ENCODE peak calls at places on chromosomes 6 and 20, in five cellular contexts. P is endothelial cell of umbilical vein, R is A549, E is choroid plexus epithelial cell, V is lung. Q is an unnamed sample.

GRCh38 chr6:79421707-79422484 is 115.3 kb downstream of the LCA5 start:
- DNase-seq in P (peak), R (peak), E (peak), V (no peak), Q (peak)

GRCh38 chr6:155040154-155040553 is 45.0 kb downstream of the TIAM2 start:
- DNase-seq in P (no peak), R (no peak), E (no peak), V (no peak), Q (no peak)

GRCh38 chr6:135257641-135258405 is 76.7 kb downstream of the MYB start:
- DNase-seq in P (no peak), R (no peak), E (peak), V (no peak), Q (no peak)

GRCh38 chr20:43583982-43584432 is 6.7 kb upstream of the IFT52 start:
- DNase-seq in P (no peak), R (no peak), E (peak), V (peak), Q (peak)

GRCh38 chr20:22379472-22379871 is 204.9 kb downstream of the FOXA2 start:
- DNase-seq in P (no peak), R (peak), E (peak), V (no peak), Q (peak)

GRCh38 chr20:15768370-15768741 is 804.9 kb downstream of the KIF16B start:
- DNase-seq in P (no peak), R (no peak), E (no peak), V (no peak), Q (no peak)

GRCh38 chr20:24289737-24290481 is 179.5 kb upstream of the SYNDIG1 start:
- DNase-seq in P (no peak), R (no peak), E (peak), V (no peak), Q (no peak)

GRCh38 chr6:154731296-154732218 is 1.7 kb upstream of the SCAF8 start:
- DNase-seq in P (no peak), R (no peak), E (no peak), V (no peak), Q (no peak)

GRCh38 chr20:1942486-1943266 is 47.5 kb downstream of the SIRPA start:
- DNase-seq in P (no peak), R (no peak), E (no peak), V (no peak), Q (no peak)

GRCh38 chr6:17871169-17871479 is 116.3 kb downstream of the KIF13A start:
- DNase-seq in P (no peak), R (no peak), E (no peak), V (no peak), Q (no peak)

GRCh38 chr6:22828179-22829062 is 259.1 kb downstream of the HDGFL1 start:
- DNase-seq in P (peak), R (peak), E (peak), V (peak), Q (peak)

GRCh38 chr20:2604506-2604835 is 48.0 kb upstream of the NOP56 start:
- DNase-seq in P (no peak), R (no peak), E (no peak), V (no peak), Q (no peak)

GRCh38 chr6:35391240-35391968 is 49.0 kb downstream of the PPARD start:
- DNase-seq in P (peak), R (peak), E (peak), V (no peak), Q (peak)

GRCh38 chr20:51631011-51631950 is 88.8 kb upstream of the NFATC2 start:
- DNase-seq in P (peak), R (peak), E (peak), V (peak), Q (peak)

GRCh38 chr20:5569021-5569420 is 181.2 kb upstream of the SHLD1 start:
- DNase-seq in P (peak), R (peak), E (peak), V (no peak), Q (peak)
- TF ChIP-seq CTCF in P (peak), R (peak), E (peak), V (no peak), Q (peak)

GRCh38 chr20:50487397-50487796 is 22.8 kb upstream of the PTPN1 start:
- DNase-seq in P (no peak), R (no peak), E (no peak), V (no peak), Q (no peak)

GRCh38 chr20:50488236-50488806 is 21.9 kb upstream of the PTPN1 start:
- DNase-seq in P (no peak), R (no peak), E (peak), V (no peak), Q (no peak)

GRCh38 chr20:50481741-50482140 is 28.4 kb upstream of the PTPN1 start:
- DNase-seq in P (no peak), R (no peak), E (no peak), V (no peak), Q (no peak)

GRCh38 chr20:50482396-50482890 is 27.7 kb upstream of the PTPN1 start:
- DNase-seq in P (no peak), R (no peak), E (no peak), V (no peak), Q (no peak)

GRCh38 chr20:50484271-50484976 is 25.8 kb upstream of the PTPN1 start:
- DNase-seq in P (no peak), R (no peak), E (no peak), V (no peak), Q (peak)
- H3K4me3 ChIP-seq in P (no peak), R (no peak), E (no peak), V (no peak), Q (peak)

GRCh38 chr6:119121367-119121766 is 42.9 kb upstream of the FAM184A start:
- DNase-seq in P (no peak), R (no peak), E (no peak), V (no peak), Q (no peak)

GRCh38 chr6:119119989-119120388 is 41.5 kb upstream of the FAM184A start:
- DNase-seq in P (no peak), R (no peak), E (peak), V (no peak), Q (peak)

GRCh38 chr6:119110601-119111548 is 32.4 kb upstream of the FAM184A start:
- DNase-seq in P (peak), R (peak), E (peak), V (peak), Q (peak)

GRCh38 chr6:119112856-119113530 is 34.5 kb upstream of the FAM184A start:
- DNase-seq in P (no peak), R (no peak), E (no peak), V (no peak), Q (peak)

GRCh38 chr6:119116712-119117281 is 38.3 kb upstream of the FAM184A start:
- DNase-seq in P (peak), R (no peak), E (no peak), V (no peak), Q (no peak)
- TF ChIP-seq CTCF in P (peak), R (no peak), E (peak), V (no peak), Q (peak)

GRCh38 chr6:44245391-44245911 is 1.4 kb upstream of the HSP90AB1 start:
- DNase-seq in P (no peak), R (no peak), E (no peak), V (no peak), Q (no peak)
- H3K4me3 ChIP-seq in P (no peak), R (peak), E (peak), V (no peak), Q (peak)

GRCh38 chr20:20837574-20838021 is 125.2 kb upstream of the RALGAPA2 start:
- DNase-seq in P (peak), R (peak), E (peak), V (peak), Q (peak)
- TF ChIP-seq CTCF in P (peak), R (peak), E (peak), V (peak), Q (peak)

GRCh38 chr20:18497603-18498002 is 578 bp upstream of the RBBP9 start:
- DNase-seq in P (no peak), R (no peak), E (no peak), V (no peak), Q (no peak)
- H3K4me3 ChIP-seq in P (no peak), R (no peak), E (no peak), V (no peak), Q (no peak)

DNA sequence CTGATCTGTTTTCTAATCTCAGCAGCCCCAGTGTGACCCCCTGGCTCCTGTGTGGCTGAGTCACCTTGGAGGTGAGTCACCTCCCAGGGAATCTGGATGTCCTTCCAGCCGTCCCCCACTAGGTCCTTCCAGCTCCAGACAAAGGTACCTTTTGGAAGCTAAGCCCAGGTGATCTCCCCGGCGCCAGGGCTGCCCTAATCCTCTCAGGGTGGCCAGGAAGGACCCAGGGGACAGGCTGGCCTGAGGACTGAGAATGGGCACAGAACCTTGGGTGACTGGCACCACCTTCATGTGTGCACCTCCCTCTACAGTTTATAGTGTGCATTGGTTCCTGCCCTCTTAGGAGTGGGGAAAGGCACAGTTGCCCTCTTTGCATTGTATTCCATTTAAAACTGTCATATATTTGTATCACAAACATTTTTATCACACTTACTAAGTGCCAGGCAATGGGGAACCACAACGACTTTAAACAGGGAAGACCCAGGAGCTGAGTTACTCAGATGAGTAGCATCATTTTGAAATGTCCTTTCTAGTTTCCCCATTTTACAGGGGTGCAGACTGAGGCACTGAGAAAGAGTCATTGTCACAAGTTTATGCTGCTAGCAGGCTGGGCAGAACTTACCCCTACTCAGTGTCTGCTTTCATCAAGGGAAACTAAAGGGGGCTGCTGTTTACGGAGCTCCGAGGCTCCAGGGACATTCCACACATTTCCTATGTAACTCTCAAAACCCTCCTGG is 2.6 kb upstream of the BPIFB4 start:
- DNase-seq in P (no peak), R (no peak), E (peak), V (no peak), Q (no peak)
- TF ChIP-seq CTCF in P (peak), R (no peak), E (peak), V (no peak), Q (no peak)

DNA sequence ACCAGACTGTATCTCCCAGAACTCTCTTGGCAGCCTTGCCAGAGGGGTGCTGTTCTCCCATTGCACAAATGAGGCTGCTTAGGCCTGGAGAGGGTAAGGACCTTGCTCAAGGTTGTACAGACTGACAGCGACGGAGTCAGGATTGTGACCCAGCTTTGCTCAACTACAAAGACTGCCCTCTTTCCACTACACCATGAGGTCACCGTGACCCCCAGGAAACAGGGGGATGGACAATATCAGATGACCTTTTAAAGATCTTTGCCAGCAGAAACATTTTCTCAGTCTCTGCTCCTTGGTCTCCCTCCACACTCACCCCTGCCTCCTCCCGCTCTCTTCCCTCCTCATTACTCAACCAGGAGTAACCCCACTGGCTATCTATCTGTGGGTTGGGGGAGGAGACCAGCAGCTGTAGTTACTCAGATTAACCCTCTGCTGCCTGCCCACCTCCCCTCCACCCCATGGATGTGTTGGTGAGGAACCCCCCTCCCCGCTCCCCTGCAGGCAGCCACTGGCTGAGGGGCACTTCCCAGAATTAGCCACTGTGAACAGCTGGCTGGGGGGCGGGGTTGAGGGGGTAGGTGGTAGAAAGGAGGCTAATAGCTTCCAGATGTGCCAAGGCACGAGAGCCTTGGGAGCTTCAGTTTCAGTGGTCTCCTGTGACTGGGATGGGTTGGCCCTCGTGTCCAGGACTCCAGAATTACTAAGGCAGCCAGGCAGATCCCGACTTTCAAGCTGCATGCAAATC is 26.9 kb upstream of the MRPS18A start:
- DNase-seq in P (no peak), R (no peak), E (peak), V (no peak), Q (peak)
- H3K4me3 ChIP-seq in P (no peak), R (no peak), E (no peak), V (no peak), Q (no peak)

DNA sequence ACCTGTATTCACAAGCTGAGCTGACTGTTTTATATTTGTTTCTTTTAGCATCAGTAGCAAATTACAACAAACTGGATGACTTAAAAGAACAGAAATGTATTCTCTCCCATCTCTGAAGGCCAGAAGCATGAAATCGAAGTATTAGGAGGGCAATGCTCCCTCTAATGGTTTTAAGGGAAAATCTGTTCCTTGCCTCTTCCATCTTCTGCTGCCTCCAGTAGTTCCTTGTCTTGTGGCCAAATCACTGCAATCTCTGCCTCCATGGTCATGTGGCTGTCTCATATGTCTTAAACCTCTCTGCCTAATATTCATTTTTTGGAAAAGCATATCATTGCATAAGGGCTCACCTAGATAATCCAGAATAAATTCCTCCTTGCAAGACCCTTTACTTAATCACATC is 25.2 kb upstream of the ASCC3 start:
- DNase-seq in P (no peak), R (no peak), E (peak), V (no peak), Q (no peak)
- TF ChIP-seq CTCF in P (no peak), R (no peak), E (peak), V (no peak), Q (peak)

GRCh38 chr20:53579266-53579580 is 14.4 kb downstream of the ZNF217 start:
- DNase-seq in P (no peak), R (no peak), E (no peak), V (no peak), Q (no peak)

GRCh38 chr20:53579581-53580375 is 13.9 kb downstream of the ZNF217 start:
- DNase-seq in P (peak), R (peak), E (peak), V (no peak), Q (peak)

GRCh38 chr20:53580376-53581111 is 13.1 kb downstream of the ZNF217 start:
- DNase-seq in P (no peak), R (no peak), E (no peak), V (peak), Q (peak)

GRCh38 chr20:53576586-53577318 is 16.9 kb downstream of the ZNF217 start:
- DNase-seq in P (no peak), R (no peak), E (no peak), V (no peak), Q (no peak)

DNA sequence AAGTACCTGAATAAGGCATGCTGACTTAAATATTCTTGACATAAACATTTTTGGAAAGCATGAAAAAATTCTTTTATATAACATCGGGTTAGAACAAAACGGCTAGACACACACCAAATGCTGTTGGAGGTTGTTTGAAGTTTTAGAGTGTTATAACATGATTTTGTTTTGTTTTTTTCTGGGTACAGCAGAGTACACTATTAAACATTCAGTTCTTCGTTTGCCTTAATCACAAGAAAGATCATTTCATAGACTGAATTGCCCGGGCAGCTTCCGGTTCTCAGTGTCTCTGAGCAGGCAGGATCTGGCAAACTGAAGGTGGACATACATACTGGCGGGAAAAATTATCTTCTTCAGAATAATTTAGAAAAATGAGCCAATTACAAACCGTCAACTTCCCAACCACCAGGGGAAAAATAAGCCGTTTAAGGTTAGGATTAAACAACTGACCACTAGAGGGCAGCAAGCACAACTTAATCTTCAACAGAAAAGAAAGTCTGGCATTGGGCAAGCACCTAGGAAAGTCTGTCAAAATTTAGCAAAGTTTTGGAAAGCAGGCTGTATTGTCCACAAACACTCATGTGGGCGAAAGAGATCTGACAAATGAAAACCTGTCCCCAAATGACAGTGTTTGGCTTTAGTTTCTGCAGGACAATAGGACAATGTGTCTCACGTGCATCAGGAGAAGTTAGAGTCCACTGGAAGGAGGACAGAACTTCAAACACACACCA is 15.0 kb downstream of the ZNF217 start:
- DNase-seq in P (peak), R (peak), E (peak), V (peak), Q (peak)
- H3K4me3 ChIP-seq in P (no peak), R (peak), E (no peak), V (no peak), Q (peak)